ENCODE peak calls at places on chromosomes 3 and 15, in nine cellular contexts. One of them, this sample, is unnamed.

GRCh38 chr3:46280105-46280797 is 38.0 kb downstream of the CCR3 start:
- DNase-seq in testis: no peak
- DNase-seq in A549: no peak
- DNase-seq in lower lobe of right lung: no peak
- DNase-seq in CD4-positive, CD25-positive, alpha-beta regulatory T cell: no peak
- DNase-seq in aorta: no peak
- DNase-seq in ovary: no peak
- DNase-seq in PC-9: peak
- DNase-seq in vagina: no peak
- DNase-seq in this sample: no peak

GRCh38 chr3:172892158-172892557 is 141.6 kb downstream of the ECT2 start:
- DNase-seq in PC-9: no peak
- DNase-seq in ovary: no peak
- DNase-seq in testis: no peak
- DNase-seq in aorta: no peak
- DNase-seq in A549: no peak
- DNase-seq in CD4-positive, CD25-positive, alpha-beta regulatory T cell: no peak
- DNase-seq in lower lobe of right lung: no peak
- DNase-seq in vagina: no peak
- DNase-seq in this sample: no peak

GRCh38 chr15:80570553-80570952 is 124.6 kb upstream of the ABHD17C start:
- DNase-seq in ovary: no peak
- DNase-seq in lower lobe of right lung: no peak
- DNase-seq in vagina: no peak
- DNase-seq in PC-9: no peak
- DNase-seq in aorta: no peak
- DNase-seq in CD4-positive, CD25-positive, alpha-beta regulatory T cell: no peak
- DNase-seq in testis: peak
- DNase-seq in A549: no peak
- DNase-seq in this sample: no peak

GRCh38 chr3:142987080-142987700 is 14.2 kb upstream of the U2SURP start:
- DNase-seq in lower lobe of right lung: no peak
- DNase-seq in PC-9: peak
- DNase-seq in A549: peak
- DNase-seq in aorta: no peak
- DNase-seq in CD4-positive, CD25-positive, alpha-beta regulatory T cell: peak
- DNase-seq in ovary: no peak
- DNase-seq in vagina: no peak
- DNase-seq in testis: no peak
- DNase-seq in this sample: no peak

GRCh38 chr3:98903705-98904481 is 2.4 kb upstream of the DCBLD2 start:
- DNase-seq in PC-9: no peak
- DNase-seq in lower lobe of right lung: no peak
- DNase-seq in aorta: no peak
- DNase-seq in A549: no peak
- DNase-seq in CD4-positive, CD25-positive, alpha-beta regulatory T cell: no peak
- DNase-seq in vagina: no peak
- DNase-seq in testis: no peak
- DNase-seq in ovary: no peak
- DNase-seq in this sample: no peak

GRCh38 chr15:28873585-28874139 is 12.1 kb upstream of the APBA2 start:
- DNase-seq in CD4-positive, CD25-positive, alpha-beta regulatory T cell: peak
- DNase-seq in ovary: no peak
- DNase-seq in testis: no peak
- DNase-seq in PC-9: no peak
- DNase-seq in A549: no peak
- DNase-seq in aorta: peak
- DNase-seq in lower lobe of right lung: no peak
- DNase-seq in vagina: no peak
- DNase-seq in this sample: no peak

GRCh38 chr3:128415773-128416577 is 50.7 kb downstream of the DNAJB8 start:
- DNase-seq in PC-9: no peak
- DNase-seq in ovary: no peak
- DNase-seq in testis: no peak
- DNase-seq in aorta: no peak
- DNase-seq in A549: no peak
- DNase-seq in lower lobe of right lung: no peak
- DNase-seq in vagina: no peak
- DNase-seq in CD4-positive, CD25-positive, alpha-beta regulatory T cell: no peak
- DNase-seq in this sample: no peak

GRCh38 chr15:64845826-64846225 is 4.1 kb downstream of the PLEKHO2 start:
- DNase-seq in ovary: no peak
- DNase-seq in A549: no peak
- DNase-seq in aorta: no peak
- DNase-seq in lower lobe of right lung: no peak
- DNase-seq in PC-9: no peak
- DNase-seq in vagina: no peak
- DNase-seq in CD4-positive, CD25-positive, alpha-beta regulatory T cell: no peak
- DNase-seq in testis: no peak
- DNase-seq in this sample: no peak

GRCh38 chr15:85672338-85673097 is 122.2 kb downstream of the KLHL25 start:
- DNase-seq in vagina: no peak
- DNase-seq in A549: no peak
- DNase-seq in ovary: no peak
- DNase-seq in aorta: no peak
- DNase-seq in testis: no peak
- DNase-seq in CD4-positive, CD25-positive, alpha-beta regulatory T cell: no peak
- DNase-seq in PC-9: no peak
- DNase-seq in lower lobe of right lung: no peak
- DNase-seq in this sample: no peak

GRCh38 chr3:52349131-52349530 is 33.0 kb downstream of the DNAH1 start:
- DNase-seq in A549: no peak
- DNase-seq in PC-9: no peak
- DNase-seq in testis: no peak
- DNase-seq in vagina: no peak
- DNase-seq in aorta: peak
- DNase-seq in lower lobe of right lung: no peak
- DNase-seq in ovary: no peak
- DNase-seq in CD4-positive, CD25-positive, alpha-beta regulatory T cell: no peak
- DNase-seq in this sample: no peak

GRCh38 chr3:134427400-134428111 is 53.3 kb upstream of the AMOTL2 start:
- DNase-seq in testis: no peak
- DNase-seq in CD4-positive, CD25-positive, alpha-beta regulatory T cell: no peak
- DNase-seq in aorta: peak
- DNase-seq in vagina: peak
- DNase-seq in PC-9: peak
- DNase-seq in lower lobe of right lung: no peak
- DNase-seq in A549: peak
- DNase-seq in ovary: no peak
- DNase-seq in this sample: peak

GRCh38 chr3:147411777-147412176 is 2.6 kb downstream of the ZIC1 start:
- DNase-seq in PC-9: no peak
- DNase-seq in testis: no peak
- DNase-seq in vagina: no peak
- DNase-seq in aorta: no peak
- DNase-seq in A549: no peak
- DNase-seq in ovary: no peak
- DNase-seq in lower lobe of right lung: no peak
- DNase-seq in CD4-positive, CD25-positive, alpha-beta regulatory T cell: no peak
- DNase-seq in this sample: no peak

DNA sequence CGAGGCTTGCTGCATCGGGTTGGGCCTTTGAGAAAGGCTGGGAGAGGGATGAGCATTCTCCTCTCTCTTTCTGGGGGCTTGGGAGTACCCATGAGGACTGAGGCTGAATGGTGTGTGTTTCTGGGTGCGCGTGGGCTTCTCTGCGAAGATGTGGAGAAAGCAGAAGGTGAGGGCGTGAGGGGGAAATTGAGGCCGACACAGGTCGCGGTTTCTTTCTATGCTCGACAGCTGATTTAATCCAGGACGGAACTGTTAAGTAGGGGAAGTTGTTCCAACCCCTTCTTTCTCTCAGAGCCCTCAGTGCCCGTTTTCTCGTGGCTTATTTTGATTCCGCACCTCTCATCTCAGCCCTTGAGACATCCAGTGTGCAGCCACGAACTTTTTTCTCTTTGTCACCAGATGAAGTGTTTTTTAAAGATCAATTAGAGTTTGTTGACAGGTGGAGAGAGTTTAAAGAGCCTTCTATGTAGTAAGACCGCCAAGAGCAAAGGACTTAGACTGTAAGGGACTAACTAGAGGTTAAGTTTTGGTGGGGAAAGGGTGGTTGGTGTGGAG is 711 bp downstream of the STARD9 start:
- DNase-seq in A549: no peak
- DNase-seq in aorta: no peak
- DNase-seq in testis: no peak
- DNase-seq in PC-9: no peak
- DNase-seq in vagina: no peak
- DNase-seq in ovary: no peak
- DNase-seq in lower lobe of right lung: no peak
- DNase-seq in CD4-positive, CD25-positive, alpha-beta regulatory T cell: no peak
- DNase-seq in this sample: no peak
- H3K27ac ChIP-seq in A549: peak
- H3K27ac ChIP-seq in aorta: peak
- H3K27ac ChIP-seq in testis: peak
- H3K27ac ChIP-seq in PC-9: no peak
- H3K27ac ChIP-seq in vagina: peak
- H3K27ac ChIP-seq in ovary: peak
- H3K27ac ChIP-seq in lower lobe of right lung: peak
- H3K27ac ChIP-seq in CD4-positive, CD25-positive, alpha-beta regulatory T cell: no peak
- H3K27ac ChIP-seq in this sample: no peak

DNA sequence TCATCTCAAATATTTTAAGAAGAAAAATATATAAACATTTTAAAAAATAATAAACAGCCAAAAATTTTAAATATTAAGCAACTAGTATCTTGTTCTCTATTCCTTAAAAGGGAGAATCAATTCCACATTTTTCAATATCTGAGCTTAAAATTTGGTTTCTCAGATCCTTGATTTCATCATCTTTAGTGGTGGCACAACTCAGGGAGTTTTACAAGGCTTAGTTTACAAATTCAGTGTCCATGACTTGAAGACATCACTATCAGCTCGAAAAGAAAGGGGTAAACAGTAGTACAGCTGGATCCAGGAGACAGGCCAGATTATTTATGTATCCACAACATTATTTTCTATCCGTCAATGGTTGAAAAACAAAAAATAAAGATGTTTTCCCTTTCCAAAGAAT is 11.6 kb downstream of the IGF2BP2 start:
- DNase-seq in testis: no peak
- DNase-seq in lower lobe of right lung: no peak
- DNase-seq in vagina: no peak
- DNase-seq in A549: no peak
- DNase-seq in PC-9: no peak
- DNase-seq in CD4-positive, CD25-positive, alpha-beta regulatory T cell: no peak
- DNase-seq in aorta: no peak
- DNase-seq in ovary: no peak
- DNase-seq in this sample: no peak
- H3K4me3 ChIP-seq in testis: no peak
- H3K4me3 ChIP-seq in lower lobe of right lung: no peak
- H3K4me3 ChIP-seq in vagina: no peak
- H3K4me3 ChIP-seq in A549: no peak
- H3K4me3 ChIP-seq in PC-9: no peak
- H3K4me3 ChIP-seq in CD4-positive, CD25-positive, alpha-beta regulatory T cell: no peak
- H3K4me3 ChIP-seq in aorta: no peak
- H3K4me3 ChIP-seq in ovary: no peak
- H3K4me3 ChIP-seq in this sample: no peak

GRCh38 chr3:62246985-62247384 is 126.4 kb downstream of the FEZF2 start:
- DNase-seq in lower lobe of right lung: no peak
- DNase-seq in PC-9: no peak
- DNase-seq in CD4-positive, CD25-positive, alpha-beta regulatory T cell: no peak
- DNase-seq in vagina: no peak
- DNase-seq in A549: no peak
- DNase-seq in aorta: no peak
- DNase-seq in ovary: no peak
- DNase-seq in testis: no peak
- DNase-seq in this sample: no peak
- H3K27ac ChIP-seq in lower lobe of right lung: no peak
- H3K27ac ChIP-seq in PC-9: no peak
- H3K27ac ChIP-seq in CD4-positive, CD25-positive, alpha-beta regulatory T cell: no peak
- H3K27ac ChIP-seq in vagina: no peak
- H3K27ac ChIP-seq in A549: no peak
- H3K27ac ChIP-seq in aorta: no peak
- H3K27ac ChIP-seq in ovary: no peak
- H3K27ac ChIP-seq in testis: no peak
- H3K27ac ChIP-seq in this sample: no peak

DNA sequence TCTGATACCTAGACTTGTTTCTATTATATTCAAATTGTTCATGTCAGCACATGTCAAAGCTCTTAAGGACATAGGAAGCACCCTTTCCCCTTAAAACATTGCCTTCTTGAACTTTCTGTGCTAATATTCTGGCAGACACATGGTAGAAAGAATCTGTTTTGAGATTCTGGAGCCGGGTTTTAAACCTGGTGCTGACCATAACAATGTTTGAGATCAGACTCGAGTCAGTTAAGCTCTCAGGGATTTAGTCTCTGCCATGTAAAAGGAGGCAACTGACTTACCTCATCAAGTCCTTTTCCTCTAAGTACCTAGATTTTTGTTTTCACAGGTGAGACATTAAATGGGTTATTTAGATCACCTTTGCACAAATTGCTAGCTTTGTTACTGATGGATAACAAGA is 38.9 kb downstream of the RBMS3 start:
- DNase-seq in ovary: no peak
- DNase-seq in lower lobe of right lung: no peak
- DNase-seq in testis: no peak
- DNase-seq in vagina: no peak
- DNase-seq in A549: no peak
- DNase-seq in CD4-positive, CD25-positive, alpha-beta regulatory T cell: no peak
- DNase-seq in PC-9: no peak
- DNase-seq in aorta: no peak
- DNase-seq in this sample: no peak
- H3K4me3 ChIP-seq in ovary: no peak
- H3K4me3 ChIP-seq in lower lobe of right lung: no peak
- H3K4me3 ChIP-seq in testis: no peak
- H3K4me3 ChIP-seq in vagina: no peak
- H3K4me3 ChIP-seq in A549: no peak
- H3K4me3 ChIP-seq in CD4-positive, CD25-positive, alpha-beta regulatory T cell: no peak
- H3K4me3 ChIP-seq in PC-9: no peak
- H3K4me3 ChIP-seq in aorta: peak
- H3K4me3 ChIP-seq in this sample: no peak

GRCh38 chr3:185820973-185821758 is 3.7 kb downstream of the IGF2BP2 start:
- DNase-seq in testis: no peak
- DNase-seq in vagina: no peak
- DNase-seq in aorta: no peak
- DNase-seq in A549: peak
- DNase-seq in CD4-positive, CD25-positive, alpha-beta regulatory T cell: no peak
- DNase-seq in ovary: no peak
- DNase-seq in lower lobe of right lung: no peak
- DNase-seq in PC-9: peak
- DNase-seq in this sample: peak
- H3K27ac ChIP-seq in testis: no peak
- H3K27ac ChIP-seq in vagina: no peak
- H3K27ac ChIP-seq in aorta: no peak
- H3K27ac ChIP-seq in A549: peak
- H3K27ac ChIP-seq in CD4-positive, CD25-positive, alpha-beta regulatory T cell: no peak
- H3K27ac ChIP-seq in ovary: no peak
- H3K27ac ChIP-seq in lower lobe of right lung: no peak
- H3K27ac ChIP-seq in PC-9: peak
- H3K27ac ChIP-seq in this sample: peak

DNA sequence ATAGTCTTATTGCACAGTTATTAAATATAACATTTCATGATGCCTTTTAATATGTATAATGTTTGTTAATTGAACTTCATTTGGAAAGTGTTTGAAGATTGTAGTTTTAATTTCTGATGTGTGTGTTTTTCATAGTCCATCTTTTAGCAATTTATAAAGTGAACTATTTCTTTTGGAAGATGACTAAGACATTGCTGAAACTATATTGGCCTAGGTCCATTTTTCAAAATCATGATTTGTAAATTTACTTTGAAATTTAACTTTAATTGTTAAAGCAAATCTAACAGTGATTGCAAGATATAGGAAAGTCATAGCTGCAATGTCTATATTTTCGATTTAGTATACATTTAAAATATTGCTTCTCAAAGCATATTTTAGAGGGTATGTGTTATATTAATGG is 30.8 kb downstream of the MCTP2 start:
- DNase-seq in CD4-positive, CD25-positive, alpha-beta regulatory T cell: no peak
- DNase-seq in A549: no peak
- DNase-seq in testis: no peak
- DNase-seq in lower lobe of right lung: no peak
- DNase-seq in vagina: no peak
- DNase-seq in ovary: no peak
- DNase-seq in aorta: no peak
- DNase-seq in PC-9: no peak
- DNase-seq in this sample: no peak
- H3K4me3 ChIP-seq in CD4-positive, CD25-positive, alpha-beta regulatory T cell: no peak
- H3K4me3 ChIP-seq in A549: no peak
- H3K4me3 ChIP-seq in testis: no peak
- H3K4me3 ChIP-seq in lower lobe of right lung: no peak
- H3K4me3 ChIP-seq in vagina: no peak
- H3K4me3 ChIP-seq in ovary: no peak
- H3K4me3 ChIP-seq in aorta: no peak
- H3K4me3 ChIP-seq in PC-9: no peak
- H3K4me3 ChIP-seq in this sample: no peak

This sample was measured in AG04450.